ENCODE peak calls at places on chromosomes 7 and 10, in four cellular contexts. N, Q, W and D are unnamed samples.
A peak's percentile ranks its signal among the peaks of the same experiment; 100 is the strongest.

GRCh38 chr10:60114765-60115586 is 208.6 kb upstream of the CCDC6 start:
- DNase-seq in W (no peak), N (no peak), Q (peak; percentile 29), D (no peak)

GRCh38 chr10:93154531-93154930 is 80.8 kb downstream of the CYP26A1 start:
- DNase-seq in Q (no peak), N (no peak), W (no peak), D (no peak)

GRCh38 chr7:42198974-42199668 is 37.9 kb downstream of the GLI3 start:
- DNase-seq in N (no peak), W (no peak), Q (no peak), D (no peak)

GRCh38 chr10:52410916-52411315 is 96.8 kb downstream of the DKK1 start:
- DNase-seq in W (no peak), N (no peak), Q (no peak), D (no peak)

GRCh38 chr10:61899997-61900828 is 1.3 kb upstream of the ARID5B start:
- DNase-seq in Q (no peak), N (peak; percentile 85), W (peak; percentile 67), D (peak; percentile 66)

GRCh38 chr10:88110355-88110754 is 246.9 kb downstream of the PTEN start:
- DNase-seq in Q (peak; percentile 59), W (no peak), N (no peak), D (no peak)

GRCh38 chr10:98028168-98028770 is 2.2 kb downstream of the CRTAC1 start:
- DNase-seq in Q (peak; percentile 37), N (peak; percentile 57), W (peak; percentile 14), D (peak; percentile 57)

GRCh38 chr10:70512149-70512611 is 33.6 kb downstream of the PALD1 start:
- DNase-seq in N (no peak), W (no peak), Q (no peak), D (no peak)

GRCh38 chr10:615583-616152 is 73.8 kb downstream of the DIP2C start:
- DNase-seq in Q (no peak), N (no peak), W (no peak), D (no peak)

GRCh38 chr7:80879849-80880248 is 39.0 kb downstream of the SEMA3C start:
- DNase-seq in N (no peak), W (no peak), Q (no peak), D (no peak)

GRCh38 chr7:139457153-139457946 is 26.1 kb downstream of the KLRG2 start:
- DNase-seq in W (no peak), N (no peak), Q (no peak), D (no peak)

DNA sequence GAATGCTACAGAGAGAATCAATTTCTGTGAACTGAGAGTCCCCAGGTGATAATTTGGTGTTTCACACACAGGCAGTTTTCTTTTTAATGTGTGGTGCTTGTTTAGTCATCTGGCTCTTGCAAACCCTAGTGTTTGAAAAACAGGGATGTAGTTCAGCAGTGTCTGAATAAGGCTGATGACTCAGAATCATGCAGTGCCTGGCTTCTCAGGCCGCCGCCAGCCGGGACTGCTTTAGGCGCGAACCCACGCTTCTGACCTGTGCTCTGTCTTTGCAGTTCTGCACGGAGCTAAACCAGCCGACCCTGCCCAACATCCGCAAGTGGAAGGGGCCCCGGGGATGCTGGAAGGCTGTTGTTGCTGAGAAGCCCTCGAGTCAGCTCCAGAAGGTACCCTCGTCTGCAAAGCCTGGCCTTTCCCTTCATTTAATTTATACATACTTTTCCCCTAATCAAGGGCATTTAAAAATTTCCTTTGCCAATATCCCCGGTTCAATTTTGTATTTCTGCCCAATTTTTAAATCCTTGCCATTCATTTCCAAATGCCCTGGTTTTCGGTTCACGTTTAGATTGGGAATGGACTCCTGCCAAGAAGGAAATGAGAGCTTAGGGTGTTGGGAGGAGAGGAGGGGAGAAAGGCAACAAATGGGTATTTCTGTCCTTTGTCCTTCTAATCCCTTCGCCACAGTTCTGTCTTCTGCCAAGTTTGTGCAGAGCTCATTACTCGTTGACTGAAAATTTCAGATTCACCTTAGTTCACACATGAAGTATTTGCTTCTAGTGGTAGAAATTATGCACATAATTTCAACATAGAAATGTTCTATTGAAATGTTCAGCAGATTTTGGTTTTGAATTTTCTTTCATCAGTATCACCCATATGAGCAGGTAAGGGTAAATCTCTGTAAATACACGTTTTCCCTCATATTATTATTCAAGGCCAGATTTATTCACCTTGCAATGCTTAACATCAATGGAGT is 108.5 kb upstream of the ANLN start:
- DNase-seq in N (peak; percentile 73), Q (peak; percentile 34), W (peak; percentile 45), D (peak; percentile 69)
- TF ChIP-seq POLR2AphosphoS5 in N (no peak), Q (peak; percentile 23), W (peak; percentile 59), D (peak; percentile 64)

GRCh38 chr7:64184376-64184775 is 22.6 kb upstream of the ZNF735 start:
- DNase-seq in W (no peak), N (no peak), Q (no peak), D (no peak)
- TF ChIP-seq CTCF in W (no peak), N (no peak), Q (no peak), D (no peak)

GRCh38 chr7:128114806-128115205 is 83.6 kb upstream of the LRRC4 start:
- DNase-seq in W (no peak), N (no peak), Q (no peak), D (peak; percentile 18)

GRCh38 chr7:128113839-128114238 is 82.6 kb upstream of the LRRC4 start:
- DNase-seq in N (no peak), Q (no peak), W (no peak), D (peak; percentile 5)

GRCh38 chr7:128110641-128111365 is 79.6 kb upstream of the LRRC4 start:
- DNase-seq in N (no peak), W (no peak), Q (no peak), D (no peak)

GRCh38 chr7:128112781-128113221 is 81.6 kb upstream of the LRRC4 start:
- DNase-seq in N (peak; percentile 16), Q (no peak), W (no peak), D (no peak)

GRCh38 chr7:128112018-128112780 is 81.0 kb upstream of the LRRC4 start:
- DNase-seq in W (no peak), N (no peak), Q (no peak), D (no peak)
- TF ChIP-seq POLR2AphosphoS5 in W (no peak), N (no peak), Q (no peak), D (no peak)

GRCh38 chr7:10688544-10688943 is 285.1 kb upstream of the PHF14 start:
- DNase-seq in W (no peak), Q (no peak), N (no peak), D (no peak)

GRCh38 chr7:10684606-10685005 is 289.1 kb upstream of the PHF14 start:
- DNase-seq in N (no peak), Q (no peak), W (no peak), D (no peak)

DNA sequence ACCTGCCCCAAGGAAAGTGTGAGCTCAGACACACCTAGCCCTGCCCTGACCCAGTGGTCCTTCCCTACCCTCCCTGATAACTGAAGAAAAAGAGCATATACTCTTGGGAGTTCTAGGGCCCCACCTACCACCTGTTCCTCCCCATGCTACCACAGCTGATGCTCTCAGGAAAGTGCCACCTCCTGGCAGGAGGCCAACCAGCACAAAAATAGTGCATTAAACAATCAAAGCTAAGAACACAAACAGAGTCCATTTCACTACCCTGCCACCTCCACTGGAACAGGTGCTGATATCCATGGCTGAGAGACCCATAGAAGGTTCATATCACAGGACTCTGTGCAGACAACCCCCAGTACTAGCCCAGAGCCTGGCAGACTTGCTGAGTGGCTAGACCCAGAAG is 288.6 kb upstream of the PHF14 start:
- DNase-seq in N (no peak), Q (no peak), W (no peak), D (no peak)
- TF ChIP-seq CTCF in N (no peak), Q (no peak), W (no peak), D (no peak)

DNA sequence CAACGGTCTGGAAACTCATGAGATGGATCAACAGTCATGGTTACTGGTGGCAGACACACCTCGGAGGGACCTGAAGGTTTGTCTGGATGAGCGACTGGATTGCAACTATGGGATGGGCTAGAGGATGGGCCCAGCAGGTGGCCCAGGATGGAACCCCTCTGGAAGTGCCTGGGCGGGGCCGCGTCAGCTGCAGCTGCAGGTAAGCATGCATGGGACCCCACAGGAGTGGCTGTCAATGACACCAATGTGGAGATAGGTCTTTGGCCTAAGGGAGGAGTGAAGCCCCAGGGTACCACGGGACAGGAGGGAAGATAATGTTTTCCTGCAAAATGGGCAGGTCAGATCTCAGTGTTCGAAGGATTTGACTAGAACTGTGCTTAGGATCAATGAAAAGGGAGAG is 103.4 kb downstream of the LANCL2 start:
- DNase-seq in W (no peak), N (no peak), Q (no peak), D (no peak)
- TF ChIP-seq POLR2AphosphoS5 in W (no peak), N (no peak), Q (no peak), D (no peak)

GRCh38 chr7:105336009-105336408 is 52.7 kb downstream of the SRPK2 start:
- DNase-seq in N (no peak), Q (no peak), W (no peak), D (no peak)
- TF ChIP-seq CTCF in N (peak; percentile 40), Q (peak; percentile 7), W (peak; percentile 50), D (no peak)

GRCh38 chr7:26156454-26157365 is 4.7 kb downstream of the NFE2L3 start:
- DNase-seq in W (no peak), Q (peak; percentile 28), N (peak; percentile 36), D (no peak)
- TF ChIP-seq POLR2AphosphoS5 in W (no peak), Q (no peak), N (no peak), D (no peak)

GRCh38 chr7:101804642-101805401 is 12.6 kb upstream of the CUX1 start:
- DNase-seq in W (no peak), N (peak; percentile 34), Q (peak; percentile 59), D (peak; percentile 30)
- TF ChIP-seq CTCF in W (no peak), N (peak; percentile 31), Q (peak; percentile 76), D (peak; percentile 22)

GRCh38 chr10:32958085-32958991 is at the start of gene ITGB1:
- DNase-seq in N (peak; percentile 97), W (peak; percentile 96), Q (peak; percentile 83), D (peak; percentile 98)

GRCh38 chr10:32958992-32959703 is 1.1 kb upstream of the ITGB1 start:
- DNase-seq in Q (no peak), N (no peak), W (no peak), D (no peak)

GRCh38 chr10:32961892-32962369 is 3.9 kb upstream of the ITGB1 start:
- DNase-seq in Q (peak; percentile 69), N (no peak), W (no peak), D (no peak)

GRCh38 chr10:32961343-32961891 is 3.4 kb upstream of the ITGB1 start:
- DNase-seq in Q (no peak), N (no peak), W (no peak), D (no peak)

DNA sequence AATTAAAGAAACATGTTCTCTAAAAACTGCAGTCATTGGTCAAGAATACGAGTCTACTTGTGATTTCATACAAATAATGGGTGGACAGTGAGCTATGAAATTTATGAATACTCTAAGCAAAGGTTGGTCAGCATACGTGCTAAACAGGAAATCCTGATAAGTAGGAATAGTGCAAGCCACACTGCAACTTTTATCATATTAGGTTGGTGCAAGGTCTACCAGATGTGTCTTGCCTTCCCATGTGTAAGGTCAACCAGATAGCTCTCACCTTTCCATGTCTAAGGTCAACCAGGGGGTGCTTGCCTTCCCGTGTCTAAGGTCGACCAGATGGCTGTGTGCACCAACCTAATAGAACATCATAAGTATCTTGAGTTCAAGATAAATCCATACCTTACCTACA is 2.0 kb upstream of the ITGB1 start:
- DNase-seq in N (no peak), Q (no peak), W (no peak), D (no peak)
- TF ChIP-seq POLR2AphosphoS5 in N (no peak), Q (no peak), W (no peak), D (no peak)